ENCODE peak calls at places on chromosome 4, in seven cellular contexts. One of them, this sample, is unnamed.

GRCh38 chr4:105666693-105667092 is 41.8 kb downstream of the INTS12 start:
- DNase-seq in K562: peak
- DNase-seq in GM12878: no peak
- DNase-seq in HepG2: no peak
- DNase-seq in SK-N-SH: no peak
- DNase-seq in H1: no peak
- DNase-seq in GM12891: no peak
- DNase-seq in this sample: no peak

GRCh38 chr4:102387552-102388150 is 42.4 kb upstream of the SLC39A8 start:
- DNase-seq in HepG2: no peak
- DNase-seq in GM12878: no peak
- DNase-seq in SK-N-SH: no peak
- DNase-seq in H1: no peak
- DNase-seq in K562: no peak
- DNase-seq in GM12891: no peak
- DNase-seq in this sample: no peak

GRCh38 chr4:69096111-69096656 is at the start of gene UGT2B7:
- DNase-seq in GM12891: no peak
- DNase-seq in HepG2: peak
- DNase-seq in H1: no peak
- DNase-seq in K562: no peak
- DNase-seq in GM12878: no peak
- DNase-seq in SK-N-SH: no peak
- DNase-seq in this sample: no peak

GRCh38 chr4:40992472-40993298 is 221.7 kb downstream of the APBB2 start:
- DNase-seq in K562: no peak
- DNase-seq in H1: no peak
- DNase-seq in SK-N-SH: no peak
- DNase-seq in HepG2: no peak
- DNase-seq in GM12891: no peak
- DNase-seq in GM12878: peak
- DNase-seq in this sample: peak

GRCh38 chr4:32607978-32608377 is 1887.8 kb downstream of the PCDH7 start:
- DNase-seq in H1: no peak
- DNase-seq in SK-N-SH: no peak
- DNase-seq in K562: no peak
- DNase-seq in GM12878: no peak
- DNase-seq in GM12891: no peak
- DNase-seq in HepG2: no peak
- DNase-seq in this sample: no peak

GRCh38 chr4:136935305-136935704 is 597.0 kb downstream of the PCDH18 start:
- DNase-seq in GM12878: no peak
- DNase-seq in K562: no peak
- DNase-seq in SK-N-SH: no peak
- DNase-seq in HepG2: no peak
- DNase-seq in H1: no peak
- DNase-seq in GM12891: no peak
- DNase-seq in this sample: no peak

GRCh38 chr4:185210102-185210981 is 944 bp downstream of the SNX25 start:
- DNase-seq in GM12891: no peak
- DNase-seq in SK-N-SH: peak
- DNase-seq in GM12878: no peak
- DNase-seq in K562: peak
- DNase-seq in HepG2: peak
- DNase-seq in H1: no peak
- DNase-seq in this sample: no peak

GRCh38 chr4:77002321-77002720 is 52.8 kb downstream of the SEPTIN11 start:
- DNase-seq in SK-N-SH: no peak
- DNase-seq in K562: no peak
- DNase-seq in HepG2: no peak
- DNase-seq in H1: no peak
- DNase-seq in GM12891: no peak
- DNase-seq in GM12878: no peak
- DNase-seq in this sample: no peak

GRCh38 chr4:165379662-165380061 is 854 bp downstream of the CPE start:
- DNase-seq in GM12878: no peak
- DNase-seq in HepG2: peak
- DNase-seq in K562: no peak
- DNase-seq in SK-N-SH: peak
- DNase-seq in GM12891: no peak
- DNase-seq in H1: no peak
- DNase-seq in this sample: no peak

GRCh38 chr4:71251266-71251665 is 87.6 kb upstream of the SLC4A4 start:
- DNase-seq in SK-N-SH: no peak
- DNase-seq in H1: no peak
- DNase-seq in HepG2: no peak
- DNase-seq in GM12891: no peak
- DNase-seq in GM12878: no peak
- DNase-seq in K562: no peak
- DNase-seq in this sample: no peak

GRCh38 chr4:48578132-48578964 is 88.3 kb downstream of the ZAR1 start:
- DNase-seq in GM12878: peak
- DNase-seq in H1: no peak
- DNase-seq in SK-N-SH: peak
- DNase-seq in HepG2: peak
- DNase-seq in GM12891: no peak
- DNase-seq in K562: peak
- DNase-seq in this sample: no peak

GRCh38 chr4:72525938-72526337 is 43.1 kb downstream of the ADAMTS3 start:
- DNase-seq in SK-N-SH: no peak
- DNase-seq in GM12878: no peak
- DNase-seq in K562: no peak
- DNase-seq in H1: no peak
- DNase-seq in GM12891: no peak
- DNase-seq in HepG2: no peak
- DNase-seq in this sample: no peak

GRCh38 chr4:68372588-68372987 is 22.7 kb upstream of the YTHDC1 start:
- DNase-seq in K562: no peak
- DNase-seq in HepG2: no peak
- DNase-seq in SK-N-SH: no peak
- DNase-seq in GM12878: no peak
- DNase-seq in GM12891: no peak
- DNase-seq in H1: no peak
- DNase-seq in this sample: no peak

GRCh38 chr4:44629280-44629866 is 22.1 kb downstream of the YIPF7 start:
- DNase-seq in GM12891: peak
- DNase-seq in HepG2: peak
- DNase-seq in H1: peak
- DNase-seq in GM12878: peak
- DNase-seq in SK-N-SH: peak
- DNase-seq in K562: peak
- DNase-seq in this sample: no peak

GRCh38 chr4:74158561-74159396 is 861 bp downstream of the MTHFD2L start:
- DNase-seq in GM12891: no peak
- DNase-seq in SK-N-SH: no peak
- DNase-seq in H1: no peak
- DNase-seq in HepG2: no peak
- DNase-seq in GM12878: peak
- DNase-seq in K562: no peak
- DNase-seq in this sample: no peak

GRCh38 chr4:187424636-187425035 is 570.9 kb upstream of the ZFP42 start:
- DNase-seq in H1: no peak
- DNase-seq in GM12878: no peak
- DNase-seq in HepG2: no peak
- DNase-seq in K562: no peak
- DNase-seq in SK-N-SH: no peak
- DNase-seq in GM12891: no peak
- DNase-seq in this sample: no peak

GRCh38 chr4:128525387-128525786 is 237.8 kb upstream of the PGRMC2 start:
- DNase-seq in SK-N-SH: no peak
- DNase-seq in GM12891: no peak
- DNase-seq in HepG2: no peak
- DNase-seq in H1: no peak
- DNase-seq in GM12878: no peak
- DNase-seq in K562: no peak
- DNase-seq in this sample: no peak

GRCh38 chr4:128527356-128527755 is 239.7 kb upstream of the PGRMC2 start:
- DNase-seq in K562: no peak
- DNase-seq in GM12878: no peak
- DNase-seq in GM12891: no peak
- DNase-seq in SK-N-SH: no peak
- DNase-seq in H1: no peak
- DNase-seq in HepG2: no peak
- DNase-seq in this sample: no peak

GRCh38 chr4:128525939-128526630 is 238.5 kb upstream of the PGRMC2 start:
- DNase-seq in K562: no peak
- DNase-seq in GM12891: no peak
- DNase-seq in HepG2: no peak
- DNase-seq in H1: no peak
- DNase-seq in GM12878: no peak
- DNase-seq in SK-N-SH: no peak
- DNase-seq in this sample: no peak

GRCh38 chr4:128521634-128522253 is 234.1 kb upstream of the PGRMC2 start:
- DNase-seq in H1: no peak
- DNase-seq in HepG2: peak
- DNase-seq in K562: no peak
- DNase-seq in GM12891: no peak
- DNase-seq in GM12878: no peak
- DNase-seq in SK-N-SH: no peak
- DNase-seq in this sample: no peak

DNA sequence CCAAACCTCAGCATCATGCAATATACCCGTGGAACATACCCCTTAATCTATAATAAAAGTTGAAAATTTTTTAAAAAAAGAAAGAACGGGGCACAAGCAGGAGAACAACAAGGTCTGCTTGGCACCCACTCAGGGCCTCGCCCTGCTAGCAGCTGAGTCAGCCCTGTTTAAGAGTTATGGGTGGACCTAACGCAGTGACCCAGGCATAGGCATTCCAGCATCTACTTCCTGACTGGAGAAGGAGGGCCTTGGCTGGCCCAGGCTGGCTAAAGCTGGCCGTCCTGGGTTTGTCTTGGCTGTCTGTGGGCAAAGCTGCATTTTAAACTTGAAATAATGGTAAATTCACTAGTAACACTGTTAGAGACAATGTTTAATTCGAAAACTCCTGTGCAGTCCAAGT is 236.7 kb upstream of the PGRMC2 start:
- DNase-seq in HepG2: no peak
- DNase-seq in GM12891: no peak
- DNase-seq in SK-N-SH: no peak
- DNase-seq in H1: no peak
- DNase-seq in GM12878: no peak
- DNase-seq in K562: no peak
- DNase-seq in this sample: no peak
- TF ChIP-seq TAF1 in HepG2: no peak
- TF ChIP-seq TAF1 in GM12891: no peak
- TF ChIP-seq TAF1 in SK-N-SH: peak
- TF ChIP-seq TAF1 in H1: no peak
- TF ChIP-seq TAF1 in GM12878: no peak
- TF ChIP-seq TAF1 in K562: no peak
- TF ChIP-seq TAF1 in this sample: no peak

DNA sequence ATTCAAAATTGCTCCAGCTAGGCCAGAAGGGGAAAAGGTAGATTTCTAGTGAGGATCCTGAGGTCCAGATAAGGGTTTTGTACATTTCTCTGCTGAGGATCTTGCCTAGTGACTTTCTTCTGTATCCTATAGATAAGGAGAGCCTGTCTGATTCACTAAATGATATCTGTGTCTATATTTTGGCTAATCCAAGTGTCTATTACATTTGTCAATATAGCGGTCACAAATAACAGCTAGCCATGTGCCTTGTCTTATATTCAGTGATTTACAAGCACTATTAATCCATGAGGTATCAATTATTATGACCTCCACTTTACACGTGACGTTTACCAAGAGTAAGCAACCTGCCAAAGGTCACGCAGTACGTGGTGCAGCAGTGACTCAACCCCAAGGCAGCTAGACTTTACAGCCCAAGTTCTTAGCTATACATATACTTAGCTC is 41.6 kb downstream of the TMEM165 start:
- DNase-seq in SK-N-SH: no peak
- DNase-seq in HepG2: peak
- DNase-seq in H1: no peak
- DNase-seq in K562: peak
- DNase-seq in GM12878: no peak
- DNase-seq in GM12891: no peak
- DNase-seq in this sample: no peak
- TF ChIP-seq TAF1 in SK-N-SH: no peak
- TF ChIP-seq TAF1 in HepG2: no peak
- TF ChIP-seq TAF1 in H1: no peak
- TF ChIP-seq TAF1 in K562: no peak
- TF ChIP-seq TAF1 in GM12878: no peak
- TF ChIP-seq TAF1 in GM12891: no peak
- TF ChIP-seq TAF1 in this sample: no peak

GRCh38 chr4:121938282-121939092 is 13.4 kb downstream of the TRPC3 start:
- DNase-seq in GM12878: no peak
- DNase-seq in HepG2: peak
- DNase-seq in K562: no peak
- DNase-seq in H1: no peak
- DNase-seq in GM12891: no peak
- DNase-seq in SK-N-SH: no peak
- DNase-seq in this sample: no peak
- TF ChIP-seq TAF1 in GM12878: no peak
- TF ChIP-seq TAF1 in HepG2: no peak
- TF ChIP-seq TAF1 in K562: no peak
- TF ChIP-seq TAF1 in H1: no peak
- TF ChIP-seq TAF1 in GM12891: no peak
- TF ChIP-seq TAF1 in SK-N-SH: no peak
- TF ChIP-seq TAF1 in this sample: no peak

GRCh38 chr4:152431287-152431686 is 104.6 kb downstream of the FBXW7 start:
- DNase-seq in H1: no peak
- DNase-seq in HepG2: peak
- DNase-seq in GM12878: no peak
- DNase-seq in GM12891: no peak
- DNase-seq in K562: no peak
- DNase-seq in SK-N-SH: no peak
- DNase-seq in this sample: no peak

GRCh38 chr4:152431784-152432183 is 104.1 kb downstream of the FBXW7 start:
- DNase-seq in HepG2: no peak
- DNase-seq in H1: no peak
- DNase-seq in GM12891: no peak
- DNase-seq in K562: no peak
- DNase-seq in SK-N-SH: no peak
- DNase-seq in GM12878: no peak
- DNase-seq in this sample: no peak

GRCh38 chr4:152434011-152434410 is 101.9 kb downstream of the FBXW7 start:
- DNase-seq in HepG2: no peak
- DNase-seq in H1: no peak
- DNase-seq in SK-N-SH: no peak
- DNase-seq in K562: no peak
- DNase-seq in GM12891: no peak
- DNase-seq in GM12878: no peak
- DNase-seq in this sample: no peak

GRCh38 chr4:152437561-152437960 is 98.3 kb downstream of the FBXW7 start:
- DNase-seq in HepG2: no peak
- DNase-seq in GM12878: no peak
- DNase-seq in H1: no peak
- DNase-seq in GM12891: no peak
- DNase-seq in SK-N-SH: no peak
- DNase-seq in K562: no peak
- DNase-seq in this sample: no peak

DNA sequence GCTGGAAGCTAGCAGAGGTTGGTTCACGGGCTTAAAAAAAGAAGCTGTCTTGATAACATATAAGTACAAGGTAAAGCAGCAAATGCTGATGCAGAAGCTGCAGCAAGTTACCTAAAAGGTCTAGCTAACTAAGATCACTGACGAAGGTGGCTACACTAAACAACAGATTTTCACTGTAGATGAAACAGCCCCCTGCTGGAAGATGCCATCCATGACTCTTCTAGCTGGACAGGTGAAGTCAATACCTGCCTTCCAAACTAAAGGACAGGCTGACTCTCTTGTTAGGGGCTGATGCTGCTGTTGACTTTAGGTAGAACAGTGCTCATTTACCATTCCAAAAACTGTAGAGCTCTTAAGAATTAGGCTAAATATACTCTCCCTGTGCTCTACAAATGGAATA is 99.5 kb downstream of the FBXW7 start:
- DNase-seq in GM12891: no peak
- DNase-seq in SK-N-SH: no peak
- DNase-seq in GM12878: no peak
- DNase-seq in H1: no peak
- DNase-seq in K562: no peak
- DNase-seq in HepG2: no peak
- DNase-seq in this sample: no peak
- TF ChIP-seq TAF1 in GM12891: no peak
- TF ChIP-seq TAF1 in SK-N-SH: no peak
- TF ChIP-seq TAF1 in GM12878: no peak
- TF ChIP-seq TAF1 in H1: no peak
- TF ChIP-seq TAF1 in K562: no peak
- TF ChIP-seq TAF1 in HepG2: no peak
- TF ChIP-seq TAF1 in this sample: no peak